ENCODE peak calls at places on chromosomes 2 and 18, in five cellular contexts. Z is psoas muscle, B is colonic mucosa, O is uterus, H is IMR-90. S is an unnamed sample.
A peak's percentile ranks its signal among the peaks of the same experiment; 100 is the strongest.

GRCh38 chr2:33051586-33052385 is 105.0 kb downstream of the LTBP1 start:
- DNase-seq in Z (peak; percentile 31), H (peak; percentile 70), B (no peak), O (no peak), S (no peak)

GRCh38 chr2:13711154-13711553 is 921.4 kb upstream of the LRATD1 start:
- DNase-seq in Z (no peak), H (no peak), B (no peak), O (no peak), S (no peak)

GRCh38 chr2:17658251-17658843 is 95.3 kb downstream of the SMC6 start:
- DNase-seq in O (no peak), Z (no peak), B (no peak), H (peak; percentile 76), S (no peak)

GRCh38 chr2:201118957-201119848 is 3.2 kb downstream of the CFLAR start:
- DNase-seq in B (no peak), H (peak; percentile 52), Z (no peak), O (no peak), S (peak; percentile 8)

GRCh38 chr2:177187631-177188312 is 24.8 kb upstream of the HNRNPA3 start:
- DNase-seq in Z (no peak), H (peak; percentile 46), B (peak; percentile 70), O (no peak), S (no peak)

GRCh38 chr2:11043245-11043644 is 112.0 kb upstream of the SLC66A3 start:
- DNase-seq in Z (no peak), B (no peak), H (no peak), O (no peak), S (no peak)

GRCh38 chr2:86079981-86080911 is 25.4 kb downstream of the POLR1A start:
- DNase-seq in H (peak; percentile 67), B (peak; percentile 83), O (peak; percentile 75), Z (peak; percentile 81), S (peak; percentile 21)

GRCh38 chr2:173513117-173513516 is 158.4 kb downstream of the CDCA7 start:
- DNase-seq in Z (no peak), O (no peak), B (no peak), H (no peak), S (no peak)

GRCh38 chr2:16665746-16666452 is at the start of gene CYRIA:
- DNase-seq in O (peak; percentile 70), B (peak; percentile 65), Z (peak; percentile 75), H (no peak), S (no peak)

GRCh38 chr2:64263315-64263714 is 119.1 kb upstream of the PELI1 start:
- DNase-seq in O (no peak), H (peak; percentile 88), Z (no peak), B (no peak), S (peak; percentile 56)

GRCh38 chr2:64262816-64263215 is 118.6 kb upstream of the PELI1 start:
- DNase-seq in O (no peak), Z (no peak), H (no peak), B (no peak), S (no peak)

GRCh38 chr2:64260093-64260808 is 116.0 kb upstream of the PELI1 start:
- DNase-seq in H (no peak), O (no peak), B (no peak), Z (no peak), S (no peak)

GRCh38 chr2:64260817-64261216 is 116.6 kb upstream of the PELI1 start:
- DNase-seq in O (no peak), B (peak; percentile 38), Z (peak; percentile 31), H (no peak), S (no peak)

DNA sequence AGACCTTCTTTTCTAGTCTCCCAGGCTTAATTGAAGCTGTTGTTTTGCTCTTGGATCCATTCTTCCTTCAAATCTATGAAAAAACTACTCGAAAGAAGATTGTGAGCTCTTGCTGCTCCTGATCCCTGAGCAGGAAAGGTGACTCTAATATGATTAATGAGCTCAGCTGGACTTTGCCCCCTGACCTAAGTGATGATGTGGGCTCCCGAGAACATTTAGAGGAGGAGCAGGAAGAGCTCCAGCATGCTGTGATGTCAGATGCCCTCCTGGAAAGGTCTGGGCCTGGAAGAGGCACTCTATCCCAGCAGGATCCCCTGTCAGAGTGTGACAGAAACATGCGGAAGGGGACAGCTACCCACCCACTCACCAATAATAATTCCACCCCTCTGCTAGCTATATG is 117.8 kb upstream of the PELI1 start:
- DNase-seq in H (no peak), B (peak; percentile 41), Z (no peak), O (no peak), S (no peak)
- H3K27ac ChIP-seq in H (no peak overlapping the region), B (no peak overlapping the region), Z (no peak overlapping the region), O (peak overlapping the region; percentile 51), S (no peak overlapping the region)

DNA sequence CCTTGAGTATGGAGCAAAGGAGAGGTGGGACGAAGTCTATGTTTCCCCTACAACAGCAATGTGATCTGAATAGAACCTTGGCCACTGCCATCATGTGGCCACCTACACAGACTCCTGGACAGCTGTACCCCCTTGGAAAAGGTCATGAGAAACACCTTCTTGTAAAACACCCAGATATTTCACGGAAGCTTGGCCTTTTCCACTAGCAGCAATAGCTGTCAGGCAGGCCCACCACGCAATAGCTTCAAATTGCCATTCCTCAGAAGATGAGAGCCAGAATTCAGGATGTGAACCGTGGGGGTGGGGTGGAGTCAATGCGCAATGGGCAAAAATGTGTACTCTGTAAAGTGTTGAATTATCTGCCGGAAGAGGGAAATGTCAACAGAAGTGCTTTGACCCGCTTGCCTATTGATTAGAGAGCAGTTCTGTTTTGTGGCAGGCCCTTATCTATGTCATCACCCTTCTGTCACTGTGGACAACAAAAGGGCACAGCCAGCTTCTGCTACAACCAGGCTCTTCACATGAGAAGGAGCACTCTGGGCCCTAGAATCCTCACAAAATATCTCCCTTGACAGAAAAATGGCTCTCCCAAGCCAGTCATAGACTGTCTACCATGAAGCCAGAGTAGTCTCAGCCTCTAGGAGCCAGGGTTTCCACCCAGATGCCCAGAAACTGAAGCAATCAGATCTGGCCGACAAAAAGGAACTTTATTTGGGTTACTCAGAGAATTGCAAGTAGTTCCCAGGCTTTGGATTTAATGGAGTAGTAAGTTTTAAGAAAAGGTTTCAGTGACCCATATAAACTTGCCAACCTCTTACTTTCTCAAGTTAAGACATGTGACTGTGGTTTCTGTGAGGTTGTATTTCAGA is 9.5 kb downstream of the INPP1 start:
- DNase-seq in B (no peak), H (no peak), Z (no peak), O (peak; percentile 23), S (no peak)
- TF ChIP-seq CTCF in B (no peak), H (no peak), Z (no peak), O (no peak), S (no peak)

GRCh38 chr18:63105636-63106316 is 213.8 kb downstream of the BCL2 start:
- DNase-seq in Z (no peak), O (no peak), B (no peak), H (no peak), S (no peak)

GRCh38 chr18:63107931-63108330 is 211.6 kb downstream of the BCL2 start:
- DNase-seq in Z (no peak), B (no peak), O (no peak), H (no peak), S (no peak)

GRCh38 chr18:63106727-63107126 is 212.8 kb downstream of the BCL2 start:
- DNase-seq in Z (no peak), B (no peak), H (no peak), O (no peak), S (no peak)

GRCh38 chr18:63109789-63110188 is 209.8 kb downstream of the BCL2 start:
- DNase-seq in Z (no peak), B (no peak), O (no peak), H (no peak), S (no peak)

DNA sequence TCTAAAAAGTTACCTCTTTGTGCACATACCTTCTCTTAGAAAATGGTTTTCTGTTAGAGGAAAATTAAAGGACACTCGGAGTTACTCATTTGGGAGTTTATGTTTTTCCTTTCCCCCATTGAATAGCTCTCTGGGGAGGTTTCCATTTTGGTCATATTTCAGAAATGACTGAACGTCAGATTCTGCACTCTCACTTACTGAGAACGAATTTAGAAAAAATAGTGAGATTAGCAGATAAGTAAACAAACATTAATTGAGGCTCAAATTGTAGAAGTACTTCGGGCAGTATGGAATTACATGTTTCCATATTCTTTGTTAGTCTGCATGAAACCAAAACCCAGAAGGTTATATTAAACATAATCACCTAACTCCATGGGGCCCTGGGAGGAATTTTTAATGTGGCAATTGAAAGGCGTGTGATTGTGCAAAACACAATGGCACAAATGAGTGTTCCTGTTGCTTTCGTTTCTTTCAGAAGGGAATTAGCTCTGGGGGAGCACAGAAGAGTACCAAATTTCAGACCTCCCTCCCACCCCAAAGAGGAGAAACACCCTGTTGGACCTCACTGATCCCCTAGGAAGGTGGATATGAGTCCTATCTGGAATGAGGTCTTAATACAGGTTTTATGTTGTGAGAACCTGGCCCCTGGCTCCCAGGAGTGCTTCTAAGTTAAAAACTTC is 212.3 kb downstream of the BCL2 start:
- DNase-seq in B (no peak), Z (no peak), O (no peak), H (no peak), S (no peak)
- H3K27ac ChIP-seq in B (no peak overlapping the region), Z (no peak overlapping the region), O (no peak overlapping the region), H (no peak overlapping the region), S (no peak overlapping the region)

GRCh38 chr2:220051716-220052115 is 424.3 kb downstream of the SLC4A3 start:
- DNase-seq in H (no peak), O (no peak), B (no peak), Z (no peak), S (no peak)

GRCh38 chr2:220057922-220058321 is 430.5 kb downstream of the SLC4A3 start:
- DNase-seq in H (no peak), O (no peak), Z (no peak), B (no peak), S (no peak)

DNA sequence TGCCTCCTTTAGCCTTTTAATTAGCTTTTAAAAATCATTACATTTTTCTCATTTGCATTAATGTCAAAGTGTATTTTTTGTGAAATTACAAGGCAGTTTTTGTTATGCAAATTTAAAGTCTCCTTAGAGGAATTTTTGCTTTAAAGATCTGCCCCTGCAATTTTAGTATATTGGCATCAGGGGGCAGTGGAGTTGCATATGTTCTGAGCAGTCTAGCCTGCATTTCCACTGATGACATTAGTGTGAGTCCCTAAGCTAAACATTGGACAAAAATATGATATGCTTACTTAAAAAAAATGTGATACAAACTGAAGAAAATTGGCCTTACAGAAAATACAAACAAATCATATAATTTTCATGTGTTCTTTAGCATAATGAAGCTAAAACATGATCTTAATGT is 426.5 kb downstream of the SLC4A3 start:
- DNase-seq in H (peak; percentile 19), O (no peak), Z (no peak), B (no peak), S (no peak)
- TF ChIP-seq CTCF in H (peak; percentile 26), O (no peak), Z (no peak), B (no peak), S (no peak)

GRCh38 chr2:88967844-88968243 is 276.4 kb downstream of the RPIA start:
- DNase-seq in Z (no peak), H (no peak), B (no peak), O (no peak), S (no peak)
- H3K27ac ChIP-seq in Z (no peak overlapping the region), H (no peak overlapping the region), B (no peak overlapping the region), O (no peak overlapping the region), S (no peak overlapping the region)

GRCh38 chr2:195312662-195313061 is 344.4 kb upstream of the SLC39A10 start:
- DNase-seq in H (peak; percentile 2), O (no peak), Z (no peak), B (no peak), S (no peak)
- TF ChIP-seq CTCF in H (no peak), O (no peak), Z (no peak), B (no peak), S (no peak)

DNA sequence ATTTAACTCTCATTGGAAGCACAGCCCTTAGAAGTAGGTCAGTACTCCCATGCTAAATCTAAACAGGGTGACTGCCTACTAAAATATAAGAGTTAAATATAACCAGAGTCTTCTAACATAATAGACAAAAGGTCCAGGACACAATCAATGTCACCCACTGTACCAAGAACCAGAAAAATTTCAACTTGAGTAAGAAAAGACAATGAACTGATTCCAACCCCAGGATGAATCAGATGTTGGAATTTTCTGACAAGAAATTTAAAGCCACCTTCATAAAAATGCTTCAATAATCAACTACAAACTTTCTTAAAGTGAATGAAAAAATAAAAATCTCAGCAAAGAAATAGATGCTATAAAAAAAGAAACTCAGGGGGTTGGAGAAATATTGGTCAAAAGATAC is 71.3 kb upstream of the NPAS2 start:
- DNase-seq in Z (no peak), O (no peak), H (no peak), B (no peak), S (no peak)
- H3K27ac ChIP-seq in Z (no peak overlapping the region), O (no peak overlapping the region), H (no peak overlapping the region), B (no peak overlapping the region), S (no peak overlapping the region)

S was measured in AG04450.